ENCODE peak calls at places on chromosomes 2 and 18, in four cellular contexts. One of them, this sample, is unnamed.

GRCh38 chr18:32358529-32358928 is 112.2 kb downstream of the GAREM1 start:
- DNase-seq in CD8-positive, alpha-beta memory T cell: no peak
- DNase-seq in heart right ventricle: no peak
- DNase-seq in CD4-positive, alpha-beta memory T cell: no peak
- DNase-seq in this sample: no peak

GRCh38 chr2:99602475-99602874 is 112.7 kb upstream of the REV1 start:
- DNase-seq in CD4-positive, alpha-beta memory T cell: no peak
- DNase-seq in heart right ventricle: no peak
- DNase-seq in CD8-positive, alpha-beta memory T cell: no peak
- DNase-seq in this sample: no peak

GRCh38 chr2:238116298-238117198 is 16.4 kb downstream of the ESPNL start:
- DNase-seq in CD8-positive, alpha-beta memory T cell: no peak
- DNase-seq in heart right ventricle: peak; percentile 8
- DNase-seq in CD4-positive, alpha-beta memory T cell: no peak
- DNase-seq in this sample: no peak

GRCh38 chr2:29495068-29495467 is 379.9 kb downstream of the CLIP4 start:
- DNase-seq in heart right ventricle: no peak
- DNase-seq in CD4-positive, alpha-beta memory T cell: no peak
- DNase-seq in CD8-positive, alpha-beta memory T cell: no peak
- DNase-seq in this sample: no peak

GRCh38 chr2:100125641-100126040 is 16.7 kb downstream of the AFF3 start:
- DNase-seq in CD8-positive, alpha-beta memory T cell: no peak
- DNase-seq in heart right ventricle: no peak
- DNase-seq in CD4-positive, alpha-beta memory T cell: no peak
- DNase-seq in this sample: no peak

GRCh38 chr2:26457695-26458364 is 20.1 kb downstream of the OTOF start:
- DNase-seq in heart right ventricle: no peak
- DNase-seq in CD8-positive, alpha-beta memory T cell: no peak
- DNase-seq in CD4-positive, alpha-beta memory T cell: no peak
- DNase-seq in this sample: no peak

GRCh38 chr2:69652206-69652605 is 8.7 kb upstream of the AAK1 start:
- DNase-seq in heart right ventricle: no peak
- DNase-seq in CD4-positive, alpha-beta memory T cell: no peak
- DNase-seq in CD8-positive, alpha-beta memory T cell: no peak
- DNase-seq in this sample: no peak

GRCh38 chr18:74137920-74138538 is 9.6 kb downstream of the FBXO15 start:
- DNase-seq in CD8-positive, alpha-beta memory T cell: no peak
- DNase-seq in CD4-positive, alpha-beta memory T cell: no peak
- DNase-seq in heart right ventricle: no peak
- DNase-seq in this sample: no peak

GRCh38 chr2:69217333-69218080 is 169.5 kb downstream of the GFPT1 start:
- DNase-seq in CD8-positive, alpha-beta memory T cell: no peak
- DNase-seq in CD4-positive, alpha-beta memory T cell: no peak
- DNase-seq in heart right ventricle: no peak
- DNase-seq in this sample: no peak

GRCh38 chr2:241314181-241314932 is 1.1 kb downstream of the HDLBP start:
- DNase-seq in CD4-positive, alpha-beta memory T cell: no peak
- DNase-seq in heart right ventricle: no peak
- DNase-seq in CD8-positive, alpha-beta memory T cell: no peak
- DNase-seq in this sample: no peak

GRCh38 chr2:5666798-5667197 is 25.4 kb upstream of the SOX11 start:
- DNase-seq in CD4-positive, alpha-beta memory T cell: no peak
- DNase-seq in CD8-positive, alpha-beta memory T cell: no peak
- DNase-seq in heart right ventricle: no peak
- DNase-seq in this sample: no peak

GRCh38 chr2:28393115-28393836 is 618 bp downstream of the FOSL2 start:
- DNase-seq in CD4-positive, alpha-beta memory T cell: peak; percentile 67
- DNase-seq in CD8-positive, alpha-beta memory T cell: peak; percentile 37
- DNase-seq in heart right ventricle: peak; percentile 76
- DNase-seq in this sample: peak; percentile 82

GRCh38 chr2:238242731-238243495 is 3.1 kb upstream of the HES6 start:
- DNase-seq in heart right ventricle: peak; percentile 59
- DNase-seq in CD8-positive, alpha-beta memory T cell: no peak
- DNase-seq in CD4-positive, alpha-beta memory T cell: no peak
- DNase-seq in this sample: peak; percentile 96

GRCh38 chr2:223954401-223954800 is 2.9 kb upstream of the MRPL44 start:
- DNase-seq in CD8-positive, alpha-beta memory T cell: no peak
- DNase-seq in CD4-positive, alpha-beta memory T cell: no peak
- DNase-seq in heart right ventricle: no peak
- DNase-seq in this sample: no peak

GRCh38 chr2:164717000-164717597 is 95.8 kb upstream of the GRB14 start:
- DNase-seq in CD4-positive, alpha-beta memory T cell: no peak
- DNase-seq in CD8-positive, alpha-beta memory T cell: no peak
- DNase-seq in heart right ventricle: no peak
- DNase-seq in this sample: no peak

GRCh38 chr2:231391981-231392380 is 3.5 kb upstream of the B3GNT7 start:
- DNase-seq in CD4-positive, alpha-beta memory T cell: no peak
- DNase-seq in heart right ventricle: no peak
- DNase-seq in CD8-positive, alpha-beta memory T cell: no peak
- DNase-seq in this sample: no peak

DNA sequence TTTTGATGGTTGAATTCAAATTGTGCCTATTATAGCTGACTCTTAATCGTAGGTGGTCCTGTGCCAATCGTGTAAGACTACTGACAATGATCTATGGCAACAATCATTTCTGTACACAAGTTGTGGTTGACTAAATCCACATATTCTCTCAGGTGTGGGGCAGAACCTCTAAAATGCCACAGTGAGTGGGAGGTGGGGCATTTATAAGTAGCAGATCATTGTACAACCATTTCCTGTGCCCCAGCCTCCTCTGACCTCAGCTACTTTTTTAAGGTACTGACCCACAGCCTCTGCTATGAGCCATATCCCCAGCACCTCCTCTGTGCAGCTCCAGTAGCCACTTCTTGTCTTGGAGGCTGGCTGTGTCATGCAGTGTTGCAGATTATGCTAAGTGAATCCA is 48.6 kb upstream of the RAPH1 start:
- DNase-seq in heart right ventricle: no peak
- DNase-seq in CD4-positive, alpha-beta memory T cell: no peak
- DNase-seq in CD8-positive, alpha-beta memory T cell: no peak
- DNase-seq in this sample: no peak
- H3K4me1 ChIP-seq in heart right ventricle: peaks cover 39% of the 10 kb centered on the region
- H3K4me1 ChIP-seq in CD4-positive, alpha-beta memory T cell: peaks cover 6% of the 10 kb centered on the region
- H3K4me1 ChIP-seq in CD8-positive, alpha-beta memory T cell: no peaks in the 10 kb centered on the region
- H3K4me1 ChIP-seq in this sample: peaks cover 22% of the 10 kb centered on the region

GRCh38 chr2:17539993-17540812 is at the start of gene VSNL1:
- DNase-seq in CD4-positive, alpha-beta memory T cell: no peak
- DNase-seq in CD8-positive, alpha-beta memory T cell: no peak
- DNase-seq in heart right ventricle: peak; percentile 80
- DNase-seq in this sample: no peak
- H3K27ac ChIP-seq in CD4-positive, alpha-beta memory T cell: no peak within 1 kb of the TSS
- H3K27ac ChIP-seq in CD8-positive, alpha-beta memory T cell: no peak within 1 kb of the TSS
- H3K27ac ChIP-seq in heart right ventricle: peak within 1 kb of the TSS; percentile 76
- H3K27ac ChIP-seq in this sample: no peak within 1 kb of the TSS

GRCh38 chr2:101781730-101782426 is 84.4 kb downstream of the MAP4K4 start:
- DNase-seq in heart right ventricle: no peak
- DNase-seq in CD4-positive, alpha-beta memory T cell: no peak
- DNase-seq in CD8-positive, alpha-beta memory T cell: no peak
- DNase-seq in this sample: peak; percentile 27

GRCh38 chr2:101779652-101780051 is 82.1 kb downstream of the MAP4K4 start:
- DNase-seq in CD8-positive, alpha-beta memory T cell: no peak
- DNase-seq in CD4-positive, alpha-beta memory T cell: no peak
- DNase-seq in heart right ventricle: no peak
- DNase-seq in this sample: no peak

GRCh38 chr2:101779190-101779589 is 81.7 kb downstream of the MAP4K4 start:
- DNase-seq in CD4-positive, alpha-beta memory T cell: no peak
- DNase-seq in heart right ventricle: no peak
- DNase-seq in CD8-positive, alpha-beta memory T cell: no peak
- DNase-seq in this sample: no peak

GRCh38 chr2:101782427-101782792 is 84.9 kb downstream of the MAP4K4 start:
- DNase-seq in heart right ventricle: no peak
- DNase-seq in CD4-positive, alpha-beta memory T cell: no peak
- DNase-seq in CD8-positive, alpha-beta memory T cell: no peak
- DNase-seq in this sample: no peak

GRCh38 chr2:101781326-101781725 is 83.8 kb downstream of the MAP4K4 start:
- DNase-seq in heart right ventricle: no peak
- DNase-seq in CD4-positive, alpha-beta memory T cell: no peak
- DNase-seq in CD8-positive, alpha-beta memory T cell: no peak
- DNase-seq in this sample: no peak
- H3K4me1 ChIP-seq in heart right ventricle: peaks cover 76% of the 10 kb centered on the region
- H3K4me1 ChIP-seq in CD4-positive, alpha-beta memory T cell: peaks cover 78% of the 10 kb centered on the region
- H3K4me1 ChIP-seq in CD8-positive, alpha-beta memory T cell: peaks cover 70% of the 10 kb centered on the region
- H3K4me1 ChIP-seq in this sample: peaks cover 11% of the 10 kb centered on the region

DNA sequence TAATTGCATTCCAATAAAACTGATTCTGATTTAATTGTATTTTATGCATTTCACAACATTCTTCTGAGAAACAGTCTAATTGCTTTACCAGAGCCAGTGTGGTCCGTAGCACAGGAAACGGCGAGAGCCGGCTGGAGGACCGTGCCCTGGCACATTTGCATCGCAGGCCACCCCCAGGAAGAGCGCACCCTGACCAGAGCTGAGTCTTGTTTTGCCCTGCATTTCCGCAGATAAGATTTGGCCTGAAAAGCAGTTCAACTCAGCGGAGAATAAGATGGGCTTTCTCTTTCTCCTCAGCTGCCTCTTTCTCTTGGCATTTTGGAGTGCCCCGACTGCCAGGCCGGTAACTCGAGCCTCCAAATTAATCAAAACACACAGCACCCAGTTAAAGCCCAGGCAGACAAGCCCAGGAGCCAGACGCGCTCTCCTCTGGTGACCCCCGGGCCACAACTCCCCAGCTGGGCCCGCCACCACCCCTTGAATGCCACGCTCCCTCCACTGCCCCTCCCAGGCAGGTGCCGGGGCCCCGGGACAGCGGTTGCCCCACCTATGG is 484 bp downstream of the COL4A4 start:
- DNase-seq in heart right ventricle: no peak
- DNase-seq in CD4-positive, alpha-beta memory T cell: no peak
- DNase-seq in CD8-positive, alpha-beta memory T cell: no peak
- DNase-seq in this sample: no peak
- H3K27ac ChIP-seq in heart right ventricle: peak overlapping the region; percentile 60
- H3K27ac ChIP-seq in CD4-positive, alpha-beta memory T cell: no peak overlapping the region
- H3K27ac ChIP-seq in CD8-positive, alpha-beta memory T cell: no peak overlapping the region
- H3K27ac ChIP-seq in this sample: no peak overlapping the region

This sample was measured in SJCRH30.